ENCODE peak calls at places on chromosomes 6 and 20, in six cellular contexts. H is ascending aorta, D is left ventricle myocardium inferior, A is body of pancreas, F is sigmoid colon, R is mammary epithelial cell. K is an unnamed sample.
A peak's percentile ranks its signal among the peaks of the same experiment; 100 is the strongest.

GRCh38 chr20:24658920-24659660 is 189.7 kb downstream of the SYNDIG1 start:
- DNase-seq in H (no peak), D (peak; percentile 33), A (no peak), F (no peak), R (no peak), K (no peak)

GRCh38 chr20:12570371-12570770 is 438.4 kb upstream of the SPTLC3 start:
- DNase-seq in H (no peak), D (no peak), A (no peak), F (no peak), R (peak; percentile 19), K (no peak)

GRCh38 chr6:40778186-40778585 is 191.0 kb upstream of the LRFN2 start:
- DNase-seq in H (no peak), D (no peak), A (no peak), F (no peak), R (peak; percentile 56), K (no peak)

GRCh38 chr6:17984822-17985660 is 2.4 kb downstream of the KIF13A start:
- DNase-seq in H (no peak), D (no peak), A (no peak), F (no peak), R (peak; percentile 16), K (no peak)

GRCh38 chr6:40550096-40550731 is 37.0 kb downstream of the LRFN2 start:
- DNase-seq in H (no peak), D (no peak), A (peak; percentile 52), F (no peak), R (peak; percentile 19), K (no peak)

GRCh38 chr6:148221580-148221979 is 121.1 kb upstream of the SASH1 start:
- DNase-seq in H (no peak), D (no peak), A (no peak), F (no peak), R (no peak), K (no peak)

GRCh38 chr6:114342826-114343781 is at the start of gene HS3ST5:
- DNase-seq in H (no peak), D (no peak), A (peak; percentile 32), F (peak; percentile 66), R (peak; percentile 6), K (peak; percentile 72)

GRCh38 chr6:13965582-13966127 is 40.9 kb downstream of the RNF182 start:
- DNase-seq in H (no peak), D (no peak), A (no peak), F (no peak), R (no peak), K (no peak)

GRCh38 chr6:148835920-148836441 is 89.2 kb downstream of the UST start:
- DNase-seq in H (no peak), D (no peak), A (no peak), F (no peak), R (no peak), K (no peak)

GRCh38 chr20:46169245-46170171 is 51.4 kb downstream of the CD40 start:
- DNase-seq in H (no peak), D (no peak), A (no peak), F (no peak), R (peak; percentile 9), K (no peak)

GRCh38 chr6:112253842-112254816 is at the start of gene LAMA4:
- DNase-seq in H (peak; percentile 66), D (peak; percentile 66), A (peak; percentile 37), F (peak; percentile 77), R (peak; percentile 32), K (peak; percentile 77)

GRCh38 chr6:52284131-52284459 is 447 bp downstream of the MCM3 start:
- DNase-seq in H (peak; percentile 67), D (peak; percentile 29), A (no peak), F (peak; percentile 68), R (no peak), K (no peak)

GRCh38 chr6:10014561-10014960 is 400.3 kb downstream of the TFAP2A start:
- DNase-seq in H (no peak), D (no peak), A (no peak), F (no peak), R (no peak), K (no peak)

GRCh38 chr20:5766085-5766764 is 16.0 kb downstream of the SHLD1 start:
- DNase-seq in H (no peak), D (peak; percentile 21), A (peak; percentile 43), F (no peak), R (no peak), K (no peak)

GRCh38 chr6:152696543-152696942 is 1.2 kb upstream of the MYCT1 start:
- DNase-seq in H (no peak), D (no peak), A (no peak), F (no peak), R (peak; percentile 81), K (no peak)

GRCh38 chr20:380763-381580 is 412 bp downstream of the TRIB3 start:
- DNase-seq in H (peak; percentile 70), D (peak; percentile 41), A (peak; percentile 66), F (peak; percentile 71), R (peak; percentile 77), K (peak; percentile 93)

GRCh38 chr6:141110486-141110885 is 1022.2 kb upstream of the GJE1 start:
- DNase-seq in H (no peak), D (no peak), A (no peak), F (no peak), R (peak; percentile 61), K (no peak)

GRCh38 chr6:551405-551804 is 105.5 kb downstream of the HUS1B start:
- DNase-seq in H (no peak), D (no peak), A (no peak), F (no peak), R (peak; percentile 70), K (no peak)

GRCh38 chr20:60238992-60239655 is 280.9 kb downstream of the CDH26 start:
- DNase-seq in H (no peak), D (no peak), A (no peak), F (no peak), R (no peak), K (no peak)

GRCh38 chr6:54238407-54238806 is 69.8 kb upstream of the TINAG start:
- DNase-seq in H (no peak), D (no peak), A (no peak), F (no peak), R (no peak), K (no peak)

GRCh38 chr6:5679696-5680494 is 326.8 kb downstream of the NRN1 start:
- DNase-seq in H (no peak), D (no peak), A (no peak), F (no peak), R (no peak), K (no peak)

GRCh38 chr6:43359381-43359780 is 10.1 kb downstream of the ZNF318 start:
- DNase-seq in H (no peak), D (no peak), A (no peak), F (no peak), R (no peak), K (no peak)

GRCh38 chr6:88368071-88368787 is 202.1 kb upstream of the CNR1 start:
- DNase-seq in H (no peak), D (no peak), A (no peak), F (no peak), R (peak; percentile 37), K (no peak)

GRCh38 chr6:158548418-158549161 is 11.3 kb upstream of the TMEM181 start:
- DNase-seq in H (peak; percentile 21), D (no peak), A (peak; percentile 9), F (no peak), R (no peak), K (peak; percentile 29)

DNA sequence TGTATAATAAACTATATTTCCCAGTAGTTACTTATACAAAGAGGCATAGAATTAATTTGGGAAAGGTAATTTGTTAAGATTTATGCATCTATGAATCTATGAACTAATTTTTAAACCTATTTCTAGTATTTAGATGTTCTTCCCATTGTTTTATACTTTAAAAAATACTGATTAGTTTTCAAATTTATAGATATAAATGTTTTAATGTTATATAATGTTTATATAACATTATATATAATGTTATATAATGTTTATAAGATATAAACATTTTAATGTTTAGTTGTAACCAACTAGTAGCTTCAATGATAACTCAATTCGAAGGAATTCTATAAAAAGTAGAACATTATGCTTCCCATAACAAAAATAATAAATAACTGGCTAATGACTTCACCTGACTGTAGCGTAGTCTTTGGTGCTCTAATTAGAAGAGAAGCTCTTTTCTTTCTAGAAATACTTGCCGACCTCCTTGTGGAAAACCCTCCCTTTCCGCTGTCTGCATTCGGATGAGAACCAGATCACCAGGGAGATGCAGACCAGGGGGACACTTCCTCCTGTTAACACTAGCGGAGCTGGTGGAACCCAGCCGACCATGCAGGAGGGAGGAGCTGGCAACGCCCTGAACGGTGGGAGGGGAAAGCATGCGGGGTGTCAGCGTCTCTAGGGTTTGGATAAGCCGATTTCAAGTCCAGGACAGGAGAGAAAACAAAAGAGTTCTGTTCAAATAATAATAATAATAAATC is 158.4 kb downstream of the OR2B2 start:
- DNase-seq in H (peak; percentile 81), D (peak; percentile 53), A (peak; percentile 33), F (peak; percentile 84), R (peak; percentile 81), K (peak; percentile 90)
- TF ChIP-seq CTCF in H (no peak), D (peak; percentile 19), A (no peak), F (no peak), R (peak; percentile 39), K (no peak)

GRCh38 chr6:157537518-157537917 is 156.5 kb downstream of the ZDHHC14 start:
- DNase-seq in H (no peak), D (no peak), A (no peak), F (no peak), R (no peak), K (no peak)
- H3K27ac ChIP-seq in H (no peak overlapping the region), D (no peak overlapping the region), A (no peak overlapping the region), F (no peak overlapping the region), R (no peak overlapping the region), K (peak overlapping the region; percentile 22)

DNA sequence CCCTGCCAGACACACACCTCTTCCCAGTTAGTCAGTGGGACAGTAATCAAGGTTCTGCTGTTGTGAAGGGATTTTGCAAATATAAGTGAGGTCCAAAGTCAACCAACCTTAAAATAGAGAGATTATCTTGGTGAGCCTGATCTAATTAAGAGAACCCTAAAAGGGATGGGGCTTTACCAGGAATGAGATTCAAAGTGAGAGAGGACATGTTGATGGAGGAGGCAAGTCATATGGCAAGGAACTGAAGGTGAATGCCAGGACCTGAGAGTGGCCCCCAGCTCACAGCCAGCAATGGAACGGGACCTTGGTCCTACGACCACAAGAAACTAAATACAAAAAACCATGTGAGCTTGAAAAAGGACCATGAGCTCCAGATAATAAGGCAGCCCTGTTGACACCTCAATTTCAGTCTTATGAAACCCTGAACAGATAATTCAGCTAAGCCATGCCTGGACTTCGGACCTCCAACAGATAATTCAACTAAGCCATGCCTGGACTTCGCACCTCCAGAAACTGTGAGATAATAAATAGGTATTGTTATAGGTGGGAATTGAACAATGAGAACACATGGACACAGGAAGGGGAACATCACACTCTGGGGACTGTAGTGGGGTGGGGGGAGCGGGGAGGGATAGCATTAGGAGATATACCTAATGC is 253.4 kb downstream of the GMPR start:
- DNase-seq in H (no peak), D (no peak), A (no peak), F (no peak), R (no peak), K (no peak)
- H3K4me1 ChIP-seq in H (peaks cover 8% of the 10 kb centered on the region), D (peaks cover 33% of the 10 kb centered on the region), A (no peaks in the 10 kb centered on the region), F (peaks cover 12% of the 10 kb centered on the region), R (peaks cover 5% of the 10 kb centered on the region), K (peaks cover 58% of the 10 kb centered on the region)

GRCh38 chr6:11462742-11463414 is 74.7 kb upstream of the TMEM170B start:
- DNase-seq in H (no peak), D (no peak), A (no peak), F (no peak), R (no peak), K (no peak)

GRCh38 chr6:11458509-11458908 is 79.0 kb upstream of the TMEM170B start:
- DNase-seq in H (no peak), D (no peak), A (no peak), F (no peak), R (no peak), K (no peak)

GRCh38 chr6:11460837-11461661 is 76.5 kb upstream of the TMEM170B start:
- DNase-seq in H (no peak), D (no peak), A (no peak), F (no peak), R (no peak), K (no peak)

GRCh38 chr6:11459002-11459658 is 78.4 kb upstream of the TMEM170B start:
- DNase-seq in H (no peak), D (no peak), A (no peak), F (no peak), R (no peak), K (no peak)

GRCh38 chr6:11460001-11460668 is 77.4 kb upstream of the TMEM170B start:
- DNase-seq in H (no peak), D (no peak), A (no peak), F (no peak), R (peak; percentile 46), K (no peak)
- TF ChIP-seq CTCF in H (no peak), D (peak; percentile 32), A (no peak), F (no peak), R (peak; percentile 25), K (no peak)